ENCODE peak calls at places on chromosomes 16 and 17, in seven cellular contexts. Y is GM23338, G is H1, I is K562, M is HCT116, U is SK-N-MC, L is GM12878. E is an unnamed sample.

GRCh38 chr17:38469875-38470274 is 41.6 kb downstream of the ARHGAP23 start:
- DNase-seq in Y (peak; percentile 54), G (no peak), I (peak; percentile 49), M (no peak), U (no peak), L (no peak), E (peak; percentile 23)

GRCh38 chr17:53017227-53017626 is 805.5 kb upstream of the KIF2B start:
- DNase-seq in Y (no peak), G (no peak), I (no peak), M (no peak), U (no peak), L (no peak), E (no peak)

GRCh38 chr17:53142890-53143289 is 679.8 kb upstream of the KIF2B start:
- DNase-seq in Y (peak; percentile 46), G (no peak), I (no peak), M (no peak), U (no peak), L (no peak), E (no peak)

GRCh38 chr17:6894206-6894528 is 62.6 kb upstream of the TEKT1 start:
- DNase-seq in Y (peak; percentile 90), G (peak; percentile 90), I (no peak), M (no peak), U (no peak), L (no peak), E (peak; percentile 28)

GRCh38 chr17:8702996-8703395 is 41.6 kb downstream of the CCDC42 start:
- DNase-seq in Y (no peak), G (no peak), I (no peak), M (no peak), U (no peak), L (no peak), E (no peak)

GRCh38 chr17:9828296-9829059 is 2.8 kb downstream of the GLP2R start:
- DNase-seq in Y (no peak), G (no peak), I (no peak), M (no peak), U (no peak), L (no peak), E (no peak)

GRCh38 chr16:23979982-23980381 is 144.2 kb downstream of the PRKCB start:
- DNase-seq in Y (no peak), G (no peak), I (no peak), M (no peak), U (no peak), L (no peak), E (no peak)

GRCh38 chr16:23423496-23424049 is 29.4 kb downstream of the COG7 start:
- DNase-seq in Y (peak; percentile 41), G (no peak), I (no peak), M (peak; percentile 76), U (no peak), L (no peak), E (peak; percentile 100)

GRCh38 chr16:23530062-23530461 is 19.8 kb upstream of the GGA2 start:
- DNase-seq in Y (no peak), G (no peak), I (no peak), M (no peak), U (no peak), L (no peak), E (no peak)

GRCh38 chr16:78628526-78628925 is 529.1 kb downstream of the WWOX start:
- DNase-seq in Y (no peak), G (no peak), I (no peak), M (no peak), U (no peak), L (no peak), E (no peak)

GRCh38 chr17:40309031-40309937 is at the start of gene RARA:
- DNase-seq in Y (peak; percentile 95), G (peak; percentile 86), I (peak; percentile 54), M (no peak), U (no peak), L (no peak), E (no peak)

GRCh38 chr17:10836145-10836544 is 1.7 kb downstream of the PIRT start:
- DNase-seq in Y (no peak), G (no peak), I (no peak), M (no peak), U (no peak), L (no peak), E (no peak)

GRCh38 chr17:69525920-69526841 is 111.7 kb downstream of the MAP2K6 start:
- DNase-seq in Y (peak; percentile 82), G (peak; percentile 52), I (peak; percentile 38), M (peak; percentile 73), U (peak; percentile 37), L (no peak), E (peak; percentile 82)

GRCh38 chr16:1999866-2000514 is 9.6 kb downstream of the ZNF598 start:
- DNase-seq in Y (no peak), G (no peak), I (no peak), M (no peak), U (no peak), L (no peak), E (no peak)

GRCh38 chr16:58127033-58127556 is 2.1 kb downstream of the CFAP20 start:
- DNase-seq in Y (peak; percentile 52), G (no peak), I (no peak), M (no peak), U (no peak), L (no peak), E (peak; percentile 84)

GRCh38 chr17:35752471-35752870 is 568 bp downstream of the GAS2L2 start:
- DNase-seq in Y (no peak), G (no peak), I (no peak), M (no peak), U (no peak), L (no peak), E (no peak)

GRCh38 chr16:50335198-50335958 is 33.4 kb downstream of the BRD7 start:
- DNase-seq in Y (no peak), G (no peak), I (peak; percentile 28), M (no peak), U (no peak), L (no peak), E (no peak)

GRCh38 chr17:43966276-43966675 is 12.5 kb upstream of the PYY start:
- DNase-seq in Y (no peak), G (no peak), I (no peak), M (no peak), U (no peak), L (no peak), E (no peak)

GRCh38 chr16:12002447-12003006 is 26.0 kb downstream of the SNX29 start:
- DNase-seq in Y (no peak), G (no peak), I (no peak), M (no peak), U (no peak), L (no peak), E (no peak)

GRCh38 chr17:1484586-1485310 is 7.7 kb downstream of the MYO1C start:
- DNase-seq in Y (peak; percentile 81), G (peak; percentile 85), I (peak; percentile 67), M (peak; percentile 65), U (no peak), L (peak; percentile 43), E (peak; percentile 23)

GRCh38 chr16:31529398-31530312 is 2.0 kb downstream of the AHSP start:
- DNase-seq in Y (peak; percentile 60), G (peak; percentile 58), I (peak; percentile 79), M (no peak), U (no peak), L (no peak), E (no peak)

DNA sequence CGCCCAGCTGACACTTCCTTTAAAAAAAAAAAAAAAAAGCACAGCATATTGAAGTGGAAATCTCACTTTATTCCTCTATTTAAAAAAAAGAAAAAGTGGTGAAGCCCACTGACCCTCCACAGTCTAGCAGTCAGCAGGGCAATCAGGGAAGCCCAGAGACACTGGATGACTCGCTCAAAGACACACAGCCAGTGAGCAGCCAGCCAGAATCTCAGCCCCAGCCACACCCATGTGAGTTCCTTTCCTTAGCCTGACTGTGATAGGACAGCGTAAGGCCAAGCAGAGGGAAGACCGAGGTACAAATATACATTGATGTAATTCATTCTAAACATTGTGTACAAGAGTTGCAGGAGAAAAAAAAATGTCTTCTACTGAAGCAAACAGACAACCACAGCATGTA is 22.5 kb downstream of the XPO6 start:
- DNase-seq in Y (no peak), G (no peak), I (no peak), M (no peak), U (no peak), L (no peak), E (no peak)
- H3K36me3 ChIP-seq in Y (no peaks in the 10 kb centered on the region), G (no peaks in the 10 kb centered on the region), I (peaks cover 60% of the 10 kb centered on the region), M (peaks cover 22% of the 10 kb centered on the region), U (peaks cover 38% of the 10 kb centered on the region), L (peaks cover 14% of the 10 kb centered on the region), E (peaks cover 2% of the 10 kb centered on the region)

GRCh38 chr17:76078859-76079576 is at the start of gene ZACN:
- DNase-seq in Y (no peak), G (no peak), I (no peak), M (no peak), U (no peak), L (no peak), E (no peak)

GRCh38 chr17:76076100-76076764 is 1.7 kb downstream of the GALR2 start:
- DNase-seq in Y (peak; percentile 71), G (peak; percentile 71), I (no peak), M (no peak), U (no peak), L (no peak), E (no peak)

GRCh38 chr17:76079577-76080206 is 710 bp downstream of the ZACN start:
- DNase-seq in Y (peak; percentile 60), G (no peak), I (peak; percentile 39), M (no peak), U (no peak), L (no peak), E (no peak)

GRCh38 chr17:76076765-76077581 is 2.0 kb upstream of the ZACN start:
- DNase-seq in Y (peak; percentile 77), G (peak; percentile 78), I (no peak), M (no peak), U (no peak), L (no peak), E (no peak)

GRCh38 chr17:76077582-76078110 is 1.3 kb upstream of the ZACN start:
- DNase-seq in Y (peak; percentile 20), G (no peak), I (peak; percentile 49), M (no peak), U (no peak), L (no peak), E (no peak)
- TF ChIP-seq EZH2 in Y (no peak), G (no peak), I (no peak), M (no peak), U (no peak), L (no peak), E (no peak)

GRCh38 chr17:73261952-73262675 is 434 bp upstream of the CPSF4L start:
- DNase-seq in Y (peak; percentile 53), G (peak; percentile 63), I (no peak), M (no peak), U (no peak), L (no peak), E (no peak)
- TF ChIP-seq POLR2AphosphoS5 in Y (no peak), G (no peak), I (no peak), M (no peak), U (no peak), L (no peak), E (no peak)

GRCh38 chr16:21167360-21167759 is 8.9 kb downstream of the LDAF1 start:
- DNase-seq in Y (no peak), G (no peak), I (no peak), M (peak; percentile 28), U (no peak), L (no peak), E (no peak)
- H3K36me3 ChIP-seq in Y (peaks cover 36% of the 10 kb centered on the region), G (peaks cover 36% of the 10 kb centered on the region), I (peaks cover 28% of the 10 kb centered on the region), M (peaks cover 11% of the 10 kb centered on the region), U (no peaks in the 10 kb centered on the region), L (no peaks in the 10 kb centered on the region), E (peaks cover 16% of the 10 kb centered on the region)

GRCh38 chr17:68197997-68198930 is 49.6 kb upstream of the AMZ2 start:
- DNase-seq in Y (peak; percentile 77), G (peak; percentile 70), I (no peak), M (no peak), U (no peak), L (no peak), E (no peak)
- TF ChIP-seq EZH2 in Y (peak; percentile 91), G (peak; percentile 83), I (no peak), M (no peak), U (no peak), L (peak; percentile 28), E (no peak)

GRCh38 chr17:57595942-57596695 is 149.0 kb downstream of the CCDC182 start:
- DNase-seq in Y (no peak), G (no peak), I (no peak), M (no peak), U (no peak), L (no peak), E (peak; percentile 41)
- TF ChIP-seq POLR2AphosphoS5 in Y (no peak), G (no peak), I (no peak), M (no peak), U (no peak), L (no peak), E (peak; percentile 65)